ENCODE peak calls at places on chromosomes 6 and 20, in seven cellular contexts. G is heart left ventricle; P is cardiac fibroblast; U is GM12865; X is progenitor cell of endocrine pancreas; Z is SW480; Y is activated CD4-positive, alpha-beta T cell treated with anti-CD3 and anti-CD28 coated beads for 4 hours. A is an unnamed sample.

GRCh38 chr20:22411568-22412450 is 172.6 kb downstream of the FOXA2 start:
- DNase-seq in G (no peak), P (peak), U (no peak), X (no peak), Z (peak), Y (no peak), A (no peak)

GRCh38 chr6:12761376-12762115 is 45.0 kb downstream of the PHACTR1 start:
- DNase-seq in G (no peak), P (peak), U (no peak), X (no peak), Z (no peak), Y (no peak), A (no peak)

GRCh38 chr6:169988769-169989550 is 237.5 kb downstream of the ERMARD start:
- DNase-seq in G (no peak), P (no peak), U (no peak), X (no peak), Z (no peak), Y (no peak), A (no peak)

GRCh38 chr6:40627316-40627715 is 40.2 kb upstream of the LRFN2 start:
- DNase-seq in G (no peak), P (no peak), U (no peak), X (no peak), Z (no peak), Y (no peak), A (peak)

GRCh38 chr20:56352656-56353055 is 6.1 kb upstream of the FAM210B start:
- DNase-seq in G (no peak), P (no peak), U (no peak), X (no peak), Z (no peak), Y (no peak), A (no peak)

GRCh38 chr6:38632490-38632889 is 7.2 kb downstream of the BTBD9 start:
- DNase-seq in G (no peak), P (no peak), U (no peak), X (no peak), Z (no peak), Y (no peak), A (peak)

GRCh38 chr6:159062564-159062945 is 17.8 kb upstream of the TAGAP start:
- DNase-seq in G (no peak), P (no peak), U (peak), X (no peak), Z (no peak), Y (peak), A (no peak)

GRCh38 chr20:52062452-52063209 is 128.9 kb downstream of the ZFP64 start:
- DNase-seq in G (no peak), P (no peak), U (no peak), X (no peak), Z (no peak), Y (no peak), A (no peak)

GRCh38 chr6:44284119-44284518 is 13.9 kb downstream of the TMEM151B start:
- DNase-seq in G (no peak), P (no peak), U (no peak), X (no peak), Z (no peak), Y (no peak), A (no peak)

GRCh38 chr6:34520645-34521462 is 35.3 kb downstream of the SPDEF start:
- DNase-seq in G (peak), P (no peak), U (no peak), X (no peak), Z (no peak), Y (no peak), A (no peak)

GRCh38 chr6:137414599-137414998 is 79.6 kb downstream of the OLIG3 start:
- DNase-seq in G (no peak), P (no peak), U (no peak), X (no peak), Z (no peak), Y (no peak), A (no peak)

GRCh38 chr6:125120054-125120590 is 33.5 kb upstream of the TPD52L1 start:
- DNase-seq in G (no peak), P (no peak), U (no peak), X (no peak), Z (no peak), Y (no peak), A (no peak)

GRCh38 chr6:120108061-120108795 is 758.7 kb upstream of the MAN1A1 start:
- DNase-seq in G (no peak), P (no peak), U (no peak), X (no peak), Z (no peak), Y (no peak), A (peak)

GRCh38 chr6:4303638-4304037 is 168.3 kb upstream of the ECI2 start:
- DNase-seq in G (no peak), P (no peak), U (no peak), X (no peak), Z (no peak), Y (no peak), A (no peak)

GRCh38 chr6:40932366-40932765 is 106.7 kb downstream of the UNC5CL start:
- DNase-seq in G (no peak), P (no peak), U (no peak), X (no peak), Z (no peak), Y (no peak), A (no peak)

GRCh38 chr6:143232849-143233248 is 172.2 kb downstream of the AIG1 start:
- DNase-seq in G (peak), P (peak), U (peak), X (peak), Z (no peak), Y (no peak), A (peak)

GRCh38 chr6:30847421-30847970 is 36.8 kb upstream of the DDR1 start:
- DNase-seq in G (no peak), P (no peak), U (no peak), X (no peak), Z (no peak), Y (no peak), A (no peak)

GRCh38 chr6:113591896-113592827 is 265.0 kb upstream of the MARCKS start:
- DNase-seq in G (peak), P (peak), U (peak), X (no peak), Z (no peak), Y (no peak), A (no peak)

GRCh38 chr6:130020106-130020851 is 1.9 kb downstream of the L3MBTL3 start:
- DNase-seq in G (peak), P (peak), U (peak), X (peak), Z (no peak), Y (peak), A (no peak)

GRCh38 chr6:66949191-66949661 is 1242.2 kb upstream of the EYS start:
- DNase-seq in G (no peak), P (no peak), U (no peak), X (no peak), Z (no peak), Y (no peak), A (no peak)

GRCh38 chr6:13709698-13710551 is 1.7 kb downstream of the RANBP9 start:
- DNase-seq in G (no peak), P (peak), U (peak), X (no peak), Z (peak), Y (no peak), A (peak)

GRCh38 chr20:40019510-40019909 is 669.5 kb downstream of the MAFB start:
- DNase-seq in G (no peak), P (no peak), U (no peak), X (no peak), Z (no peak), Y (no peak), A (no peak)

GRCh38 chr6:125486881-125487280 is 185.1 kb upstream of the HDDC2 start:
- DNase-seq in G (no peak), P (peak), U (no peak), X (no peak), Z (no peak), Y (no peak), A (no peak)